ENCODE peak calls at places on chromosome 10, in eight cellular contexts. O, Z, S, R, L, P, Q and U are unnamed samples.
A peak's percentile ranks its signal among the peaks of the same experiment; 100 is the strongest.

GRCh38 chr10:42998481-42999384 is 78.1 kb upstream of the RET start:
- DNase-seq in O (no peak), Z (no peak), S (no peak), R (no peak), L (no peak), P (no peak), Q (no peak), U (no peak)

GRCh38 chr10:132518572-132519381 is 18.8 kb upstream of the INPP5A start:
- DNase-seq in O (peak; percentile 94), Z (no peak), S (no peak), R (peak; percentile 16), L (no peak), P (no peak), Q (no peak), U (no peak)

GRCh38 chr10:101226506-101226887 is 2.8 kb downstream of the LBX1 start:
- DNase-seq in O (no peak), Z (no peak), S (no peak), R (peak; percentile 50), L (no peak), P (no peak), Q (no peak), U (no peak)

GRCh38 chr10:129912161-129912917 is 51.7 kb downstream of the EBF3 start:
- DNase-seq in O (no peak), Z (no peak), S (no peak), R (no peak), L (no peak), P (no peak), Q (no peak), U (no peak)

GRCh38 chr10:79021331-79021907 is 47.3 kb upstream of the ZMIZ1 start:
- DNase-seq in O (no peak), Z (no peak), S (no peak), R (no peak), L (no peak), P (no peak), Q (no peak), U (no peak)

GRCh38 chr10:71059059-71059818 is 153.1 kb upstream of the UNC5B start:
- DNase-seq in O (no peak), Z (peak; percentile 37), S (no peak), R (no peak), L (no peak), P (no peak), Q (no peak), U (no peak)

GRCh38 chr10:523925-524324 is 165.5 kb downstream of the DIP2C start:
- DNase-seq in O (no peak), Z (no peak), S (no peak), R (no peak), L (no peak), P (no peak), Q (no peak), U (no peak)

GRCh38 chr10:75042292-75042974 is 69.0 kb upstream of the SAMD8 start:
- DNase-seq in O (no peak), Z (no peak), S (no peak), R (no peak), L (no peak), P (no peak), Q (peak; percentile 78), U (no peak)

GRCh38 chr10:129035052-129035805 is 431.8 kb upstream of the MGMT start:
- DNase-seq in O (no peak), Z (no peak), S (no peak), R (no peak), L (peak; percentile 77), P (peak; percentile 15), Q (no peak), U (no peak)

GRCh38 chr10:59887006-59887405 is 19.4 kb downstream of the CCDC6 start:
- DNase-seq in O (no peak), Z (no peak), S (no peak), R (no peak), L (no peak), P (no peak), Q (no peak), U (no peak)

GRCh38 chr10:121112618-121113384 is 261.6 kb downstream of the WDR11 start:
- DNase-seq in O (no peak), Z (no peak), S (no peak), R (no peak), L (no peak), P (no peak), Q (no peak), U (no peak)

GRCh38 chr10:123558651-123559050 is 107.5 kb upstream of the GPR26 start:
- DNase-seq in O (no peak), Z (no peak), S (no peak), R (no peak), L (no peak), P (no peak), Q (no peak), U (no peak)

GRCh38 chr10:56370217-56371113 is 9.4 kb upstream of the ZWINT start:
- DNase-seq in O (no peak), Z (no peak), S (no peak), R (no peak), L (peak; percentile 1), P (no peak), Q (no peak), U (no peak)

GRCh38 chr10:93309062-93309461 is 173.1 kb downstream of the MYOF start:
- DNase-seq in O (no peak), Z (no peak), S (no peak), R (no peak), L (no peak), P (no peak), Q (no peak), U (no peak)

GRCh38 chr10:55144001-55144400 is 343.0 kb upstream of the PCDH15 start:
- DNase-seq in O (no peak), Z (no peak), S (no peak), R (no peak), L (no peak), P (no peak), Q (no peak), U (no peak)

GRCh38 chr10:96359616-96360015 is 814 bp upstream of the OPALIN start:
- DNase-seq in O (no peak), Z (no peak), S (no peak), R (no peak), L (no peak), P (no peak), Q (no peak), U (no peak)

GRCh38 chr10:126686732-126687693 is 16.5 kb upstream of the C10orf90 start:
- DNase-seq in O (no peak), Z (no peak), S (no peak), R (no peak), L (no peak), P (no peak), Q (no peak), U (peak; percentile 20)

GRCh38 chr10:12797471-12798262 is 203.8 kb downstream of the CCDC3 start:
- DNase-seq in O (no peak), Z (no peak), S (no peak), R (no peak), L (no peak), P (no peak), Q (no peak), U (no peak)

GRCh38 chr10:31099664-31100063 is 68.0 kb upstream of the ZNF438 start:
- DNase-seq in O (peak; percentile 54), Z (no peak), S (no peak), R (peak; percentile 91), L (peak; percentile 92), P (no peak), Q (no peak), U (no peak)

GRCh38 chr10:91712315-91712714 is 79.4 kb upstream of the PPP1R3C start:
- DNase-seq in O (no peak), Z (no peak), S (no peak), R (no peak), L (no peak), P (no peak), Q (no peak), U (no peak)

GRCh38 chr10:20207700-20208099 is 391.5 kb downstream of the PLXDC2 start:
- DNase-seq in O (no peak), Z (no peak), S (no peak), R (no peak), L (no peak), P (no peak), Q (no peak), U (no peak)

GRCh38 chr10:123864923-123865322 is 26.7 kb downstream of the CPXM2 start:
- DNase-seq in O (no peak), Z (no peak), S (no peak), R (no peak), L (no peak), P (no peak), Q (no peak), U (no peak)